ENCODE peak calls at places on chromosomes 4 and X, in four cellular contexts. D, Z, P and M are unnamed samples.

GRCh38 chr4:103493450-103494159 is 226.2 kb downstream of the TACR3 start:
- DNase-seq in Z (no peak), P (no peak), D (no peak), M (no peak)

GRCh38 chr4:185966997-185967775 is 101.8 kb upstream of the TLR3 start:
- DNase-seq in Z (no peak), P (no peak), D (no peak), M (no peak)

GRCh38 chr4:38184404-38184803 is 224.2 kb downstream of the PTTG2 start:
- DNase-seq in P (no peak), Z (no peak), D (no peak), M (no peak)

GRCh38 chr4:5374577-5374976 is 323.3 kb downstream of the STK32B start:
- DNase-seq in P (no peak), Z (no peak), D (no peak), M (no peak)

GRCh38 chr4:83113429-83113786 is 1.1 kb downstream of the PLAC8 start:
- DNase-seq in P (no peak), D (no peak), Z (no peak), M (no peak)

GRCh38 chr4:66169341-66169740 is 499.1 kb upstream of the EPHA5 start:
- DNase-seq in Z (no peak), D (peak), P (no peak), M (no peak)

GRCh38 chrX:70313503-70313902 is 23.6 kb downstream of the KIF4A start:
- DNase-seq in D (no peak), Z (no peak), P (no peak), M (no peak)

GRCh38 chr4:148447672-148448071 is 5.5 kb upstream of the NR3C2 start:
- DNase-seq in P (no peak), D (no peak), Z (no peak), M (peak)

GRCh38 chr4:113637363-113637762 is 124.2 kb downstream of the CAMK2D start:
- DNase-seq in Z (no peak), P (no peak), D (no peak), M (no peak)

GRCh38 chr4:102268355-102268754 is 76.9 kb downstream of the SLC39A8 start:
- DNase-seq in D (no peak), P (no peak), Z (no peak), M (no peak)